ENCODE peak calls at places on chromosomes 3 and 15, in five cellular contexts. K, L, D, N and M are unnamed samples. For H3K27me3 and H3K9me3, the result is how much of the 10 kb centered on the place peaks cover.

GRCh38 chr3:185207931-185208746 is 45.7 kb downstream of the EHHADH start:
- DNase-seq in L (no peak), N (peak), K (no peak), D (peak), M (peak)

GRCh38 chr15:52236015-52236414 is 44.8 kb upstream of the GNB5 start:
- DNase-seq in K (no peak), L (no peak), N (no peak), D (no peak), M (peak)

GRCh38 chr3:57228734-57229505 is 1.4 kb downstream of the APPL1 start:
- DNase-seq in K (no peak), D (peak), L (no peak), N (peak), M (peak)

GRCh38 chr3:123330441-123330991 is 118.4 kb downstream of the ADCY5 start:
- DNase-seq in D (no peak), N (no peak), K (no peak), L (no peak), M (no peak)

GRCh38 chr3:66498718-66499611 is 1.9 kb downstream of the LRIG1 start:
- DNase-seq in N (peak), K (no peak), L (no peak), D (peak), M (no peak)

GRCh38 chr15:74234598-74234875 is 1.6 kb upstream of the CCDC33 start:
- DNase-seq in K (no peak), L (no peak), D (no peak), N (no peak), M (no peak)

GRCh38 chr3:32438596-32439344 is 47.1 kb downstream of the CMTM7 start:
- DNase-seq in K (peak), L (no peak), N (no peak), D (no peak), M (no peak)

GRCh38 chr3:151770941-151771340 is 37.2 kb downstream of the AADACL2 start:
- DNase-seq in K (no peak), L (no peak), D (no peak), N (peak), M (peak)

GRCh38 chr15:44033894-44034293 is 161.2 kb downstream of the FRMD5 start:
- DNase-seq in N (peak), L (no peak), K (no peak), D (peak), M (peak)

GRCh38 chr3:52091566-52092290 is 35.4 kb upstream of the DUSP7 start:
- DNase-seq in N (peak), K (no peak), D (peak), L (no peak), M (no peak)

GRCh38 chr15:73926191-73927002 is at the start of gene LOXL1:
- DNase-seq in D (peak), L (no peak), N (peak), K (no peak), M (peak)

GRCh38 chr3:144031938-144032337 is 60.3 kb downstream of the DIPK2A start:
- DNase-seq in N (peak), L (no peak), K (no peak), D (no peak), M (peak)

GRCh38 chr3:42755681-42756578 is 17.1 kb downstream of the CCDC13 start:
- DNase-seq in K (no peak), N (peak), L (peak), D (peak), M (no peak)

GRCh38 chr3:125693887-125694286 is 98.6 kb upstream of the OSBPL11 start:
- DNase-seq in N (no peak), K (no peak), L (no peak), D (no peak), M (no peak)

GRCh38 chr3:51539291-51539891 is 872 bp downstream of the RAD54L2 start:
- DNase-seq in D (peak), K (no peak), N (peak), L (no peak), M (peak)

GRCh38 chr15:25674948-25675347 is 188.2 kb downstream of the ATP10A start:
- DNase-seq in N (no peak), K (peak), L (no peak), D (no peak), M (no peak)

GRCh38 chr15:51878446-51879386 is 49.3 kb downstream of the TMOD3 start:
- DNase-seq in L (peak), D (peak), N (peak), K (no peak), M (no peak)

GRCh38 chr3:122021811-122022401 is at the start of gene ILDR1:
- DNase-seq in N (no peak), L (no peak), K (peak), D (no peak), M (no peak)

GRCh38 chr15:71440479-71441071 is 325.3 kb downstream of the THSD4 start:
- DNase-seq in L (peak), K (no peak), D (peak), N (peak), M (no peak)

GRCh38 chr3:24222165-24222805 is 272.4 kb downstream of the THRB start:
- DNase-seq in L (no peak), N (no peak), D (no peak), K (no peak), M (no peak)

GRCh38 chr15:48861813-48862431 is 16.0 kb upstream of the EID1 start:
- DNase-seq in D (peak), L (peak), K (no peak), N (peak), M (peak)

GRCh38 chr3:158097141-158097540 is 9.1 kb downstream of the SHOX2 start:
- DNase-seq in N (no peak), K (no peak), D (no peak), L (no peak), M (no peak)

GRCh38 chr3:165254812-165255211 is 58.6 kb upstream of the SLITRK3 start:
- DNase-seq in K (no peak), L (no peak), D (no peak), N (peak), M (peak)

GRCh38 chr3:43755511-43756200 is 64.9 kb downstream of the ABHD5 start:
- DNase-seq in N (no peak), D (no peak), L (peak), K (no peak), M (no peak)

GRCh38 chr3:179710079-179710478 is 57.2 kb downstream of the USP13 start:
- DNase-seq in N (no peak), D (no peak), L (no peak), K (no peak), M (no peak)

GRCh38 chr3:152497457-152497856 is 228.7 kb downstream of the MBNL1 start:
- DNase-seq in D (peak), K (no peak), N (peak), L (no peak), M (no peak)

GRCh38 chr3:9553021-9553948 is at the start of gene LHFPL4:
- DNase-seq in L (no peak), N (no peak), D (no peak), K (no peak), M (no peak)
- H3K4me3 ChIP-seq in L (no peak), N (no peak), D (no peak), K (no peak), M (peak)

GRCh38 chr15:36886135-36887011 is 214.0 kb downstream of the MEIS2 start:
- DNase-seq in D (no peak), K (no peak), L (no peak), N (no peak), M (no peak)
- H3K27me3 ChIP-seq in D (under half), K (under half), L (under half), N (under half), M (under half)

DNA sequence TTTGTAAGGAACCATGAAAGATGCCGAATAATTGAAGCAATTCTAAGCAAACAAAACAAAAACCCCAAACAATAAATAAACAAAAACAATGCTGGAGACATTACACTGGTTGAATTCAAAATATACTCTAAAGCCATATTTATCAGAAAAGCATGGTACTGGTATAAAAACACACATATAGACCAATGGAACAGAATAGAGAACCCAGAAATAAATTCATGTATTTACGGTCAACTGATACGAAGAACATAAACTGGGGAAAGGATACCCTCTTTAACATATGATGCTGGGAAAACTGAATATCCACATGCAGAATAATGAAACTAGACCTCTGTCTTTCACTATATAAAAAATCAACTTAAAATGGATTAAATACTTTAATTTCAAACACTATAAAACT is 214.3 kb upstream of the PDZRN3 start:
- DNase-seq in K (no peak), L (no peak), D (no peak), N (no peak), M (no peak)
- H3K9me3 ChIP-seq in K (under half), L (under half), D (under half), N (under half), M (under half)

GRCh38 chr15:40352221-40352901 is 1.5 kb downstream of the PHGR1 start:
- DNase-seq in K (no peak), N (no peak), L (no peak), D (no peak), M (no peak)
- H3K4me3 ChIP-seq in K (no peak), N (no peak), L (no peak), D (no peak), M (no peak)

GRCh38 chr15:67826717-67827560 is 1.6 kb downstream of the SKOR1 start:
- DNase-seq in L (no peak), N (no peak), D (no peak), K (no peak), M (no peak)

GRCh38 chr15:67828969-67829646 is 3.8 kb downstream of the SKOR1 start:
- DNase-seq in K (no peak), D (no peak), L (no peak), N (no peak), M (no peak)

GRCh38 chr15:67827561-67828378 is 2.5 kb downstream of the SKOR1 start:
- DNase-seq in N (no peak), L (no peak), K (no peak), D (no peak), M (no peak)

GRCh38 chr15:67829647-67830504 is 4.6 kb downstream of the SKOR1 start:
- DNase-seq in D (no peak), L (no peak), N (no peak), K (no peak), M (no peak)

GRCh38 chr15:67828379-67828968 is 3.2 kb downstream of the SKOR1 start:
- DNase-seq in L (no peak), K (no peak), N (no peak), D (no peak), M (no peak)
- H3K27me3 ChIP-seq in L (under half), K (half or more), N (half or more), D (half or more), M (half or more)

DNA sequence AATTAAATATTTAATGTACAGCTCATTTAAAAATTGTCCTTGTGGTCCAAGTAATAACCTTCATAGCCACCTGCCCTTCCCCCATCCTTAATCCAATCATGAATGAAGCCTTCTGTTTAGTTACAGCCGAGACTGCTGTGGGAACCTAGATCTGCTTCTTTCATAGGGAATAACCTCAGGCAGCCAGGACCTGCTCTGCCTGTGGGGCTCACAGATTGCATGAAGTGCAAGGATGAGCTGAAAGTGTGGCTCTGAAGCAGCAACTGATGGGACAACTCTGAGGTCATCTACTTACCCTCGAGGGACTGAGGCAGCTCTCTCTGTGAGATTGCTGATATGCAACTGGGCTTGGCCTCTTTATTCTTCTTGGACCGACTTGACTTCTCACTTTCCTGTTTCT is 169.8 kb downstream of the POTEB3 start:
- DNase-seq in L (no peak), N (no peak), D (no peak), K (no peak), M (no peak)
- H3K9me3 ChIP-seq in L (under half), N (under half), D (under half), K (under half), M (under half)

DNA sequence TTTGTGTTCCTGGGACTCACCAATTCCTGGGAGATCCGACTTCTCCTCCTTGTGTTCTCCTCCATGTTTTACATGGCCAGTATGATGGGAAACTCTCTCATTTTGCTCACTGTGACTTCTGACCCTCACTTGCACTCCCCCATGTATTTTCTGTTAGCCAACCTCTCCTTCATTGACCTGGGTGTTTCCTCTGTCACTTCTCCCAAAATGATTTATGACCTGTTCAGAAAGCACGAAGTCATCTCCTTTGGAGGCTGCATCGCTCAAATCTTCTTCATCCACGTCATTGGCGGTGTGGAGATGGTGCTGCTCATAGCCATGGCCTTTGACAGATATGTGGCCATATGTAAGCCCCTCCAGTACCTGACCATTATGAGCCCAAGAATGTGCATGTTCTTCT is 16.8 kb downstream of the OR4F15 start:
- DNase-seq in K (no peak), D (no peak), L (no peak), N (no peak), M (no peak)
- H3K4me3 ChIP-seq in K (no peak), D (no peak), L (no peak), N (no peak), M (no peak)

GRCh38 chr3:128508852-128509251 is 15.9 kb upstream of the GATA2 start:
- DNase-seq in N (no peak), L (no peak), K (no peak), D (no peak), M (no peak)

GRCh38 chr3:128505771-128506170 is 12.8 kb upstream of the GATA2 start:
- DNase-seq in K (no peak), L (no peak), N (no peak), D (no peak), M (no peak)

GRCh38 chr3:128504533-128504915 is 11.5 kb upstream of the GATA2 start:
- DNase-seq in L (no peak), N (no peak), K (no peak), D (no peak), M (no peak)

GRCh38 chr3:128504957-128505730 is 12.1 kb upstream of the GATA2 start:
- DNase-seq in L (no peak), N (no peak), D (no peak), K (peak), M (no peak)

GRCh38 chr3:128506721-128507120 is 13.7 kb upstream of the GATA2 start:
- DNase-seq in L (no peak), N (no peak), K (no peak), D (no peak), M (no peak)
- H3K27me3 ChIP-seq in L (under half), N (under half), K (half or more), D (under half), M (under half)